ENCODE peak calls at places on chromosomes 12 and 14, in five cellular contexts. O is effector memory CD4-positive, alpha-beta T cell; R is left ventricle myocardium inferior; Z is fibroblast of lung; W is colonic mucosa. B is an unnamed sample.
A peak's percentile ranks its signal among the peaks of the same experiment; 100 is the strongest.

GRCh38 chr12:90323217-90323616 is 614.6 kb upstream of the ATP2B1 start:
- DNase-seq in O (no peak), R (no peak), Z (no peak), W (no peak), B (no peak)

GRCh38 chr12:112239881-112240280 is 114.5 kb downstream of the TRAFD1 start:
- DNase-seq in O (no peak), R (no peak), Z (no peak), W (no peak), B (no peak)

GRCh38 chr12:3490848-3491382 is at the start of gene PRMT8:
- DNase-seq in O (no peak), R (no peak), Z (peak; percentile 1), W (no peak), B (no peak)

GRCh38 chr14:52015411-52016030 is 26.2 kb downstream of the RTRAF start:
- DNase-seq in O (no peak), R (no peak), Z (peak; percentile 23), W (no peak), B (no peak)

GRCh38 chr14:73764406-73764805 is 50.2 kb upstream of the PNMA1 start:
- DNase-seq in O (no peak), R (no peak), Z (no peak), W (peak; percentile 63), B (no peak)

GRCh38 chr14:65373671-65374039 is 38.9 kb upstream of the FUT8 start:
- DNase-seq in O (no peak), R (no peak), Z (no peak), W (no peak), B (no peak)

GRCh38 chr12:76621582-76622024 is 62.0 kb upstream of the OSBPL8 start:
- DNase-seq in O (peak; percentile 57), R (peak; percentile 41), Z (peak; percentile 50), W (peak; percentile 83), B (no peak)

GRCh38 chr14:54606631-54607133 is 39.8 kb downstream of the SAMD4A start:
- DNase-seq in O (no peak), R (no peak), Z (peak; percentile 97), W (no peak), B (no peak)

GRCh38 chr12:57737467-57738141 is 938 bp downstream of the AGAP2 start:
- DNase-seq in O (no peak), R (no peak), Z (no peak), W (no peak), B (no peak)

GRCh38 chr14:83300454-83301064 is 1766.9 kb upstream of the SEL1L start:
- DNase-seq in O (no peak), R (no peak), Z (peak; percentile 10), W (no peak), B (no peak)

GRCh38 chr14:29311983-29312382 is 545.4 kb downstream of the FOXG1 start:
- DNase-seq in O (no peak), R (no peak), Z (peak; percentile 69), W (no peak), B (no peak)

DNA sequence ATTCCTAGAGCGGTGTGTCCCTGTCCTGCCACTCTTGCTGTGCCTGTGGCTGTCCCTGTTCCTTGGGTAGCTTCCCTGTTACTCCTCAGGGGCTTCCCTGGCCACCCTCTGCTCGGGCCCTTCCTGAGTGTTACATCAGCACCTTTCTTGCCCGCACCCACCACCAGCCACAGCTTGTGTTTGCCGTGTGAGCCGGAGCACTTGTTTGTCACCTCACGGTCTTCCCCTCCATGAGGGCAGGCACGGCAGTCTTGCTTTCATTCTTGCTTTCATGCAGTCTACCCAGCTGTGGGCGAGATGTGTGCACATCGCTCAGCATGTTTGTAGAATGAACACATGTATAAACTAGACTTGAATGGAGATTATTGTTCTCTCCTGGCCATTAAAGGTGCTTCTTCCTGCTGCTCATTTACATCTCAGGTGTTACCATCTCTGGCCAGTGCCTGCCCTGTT is 42.0 kb downstream of the TRAF3 start:
- DNase-seq in O (peak; percentile 27), R (no peak), Z (no peak), W (peak; percentile 56), B (no peak)
- H3K4me3 ChIP-seq in O (no peak overlapping the region), R (no peak overlapping the region), Z (no peak overlapping the region), W (no peak overlapping the region), B (no peak overlapping the region)

DNA sequence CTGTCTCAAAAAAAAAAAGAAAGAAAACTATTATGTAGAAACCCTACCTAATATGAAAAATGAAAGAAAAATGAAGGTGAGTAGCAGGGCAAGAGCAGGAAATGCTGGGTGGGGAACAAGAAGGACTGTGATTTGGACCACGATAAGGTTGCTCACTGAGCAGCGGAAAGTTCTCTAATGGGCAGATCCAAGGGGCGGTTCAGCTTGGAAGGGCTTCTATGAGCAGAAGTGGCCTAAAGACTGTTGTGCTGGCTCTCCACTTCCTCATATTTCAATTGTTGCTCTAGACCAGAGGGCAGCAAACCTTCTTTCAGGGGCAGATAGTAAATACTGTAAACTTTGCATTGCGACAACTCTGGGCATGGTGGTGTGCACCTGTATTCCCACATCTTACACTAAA is 16.3 kb upstream of the NFYB start:
- DNase-seq in O (no peak), R (no peak), Z (no peak), W (no peak), B (no peak)
- H3K27me3 ChIP-seq in O (no peaks in the 10 kb centered on the region), R (no peaks in the 10 kb centered on the region), Z (peaks cover 5% of the 10 kb centered on the region), W (no peaks in the 10 kb centered on the region), B (no peaks in the 10 kb centered on the region)

DNA sequence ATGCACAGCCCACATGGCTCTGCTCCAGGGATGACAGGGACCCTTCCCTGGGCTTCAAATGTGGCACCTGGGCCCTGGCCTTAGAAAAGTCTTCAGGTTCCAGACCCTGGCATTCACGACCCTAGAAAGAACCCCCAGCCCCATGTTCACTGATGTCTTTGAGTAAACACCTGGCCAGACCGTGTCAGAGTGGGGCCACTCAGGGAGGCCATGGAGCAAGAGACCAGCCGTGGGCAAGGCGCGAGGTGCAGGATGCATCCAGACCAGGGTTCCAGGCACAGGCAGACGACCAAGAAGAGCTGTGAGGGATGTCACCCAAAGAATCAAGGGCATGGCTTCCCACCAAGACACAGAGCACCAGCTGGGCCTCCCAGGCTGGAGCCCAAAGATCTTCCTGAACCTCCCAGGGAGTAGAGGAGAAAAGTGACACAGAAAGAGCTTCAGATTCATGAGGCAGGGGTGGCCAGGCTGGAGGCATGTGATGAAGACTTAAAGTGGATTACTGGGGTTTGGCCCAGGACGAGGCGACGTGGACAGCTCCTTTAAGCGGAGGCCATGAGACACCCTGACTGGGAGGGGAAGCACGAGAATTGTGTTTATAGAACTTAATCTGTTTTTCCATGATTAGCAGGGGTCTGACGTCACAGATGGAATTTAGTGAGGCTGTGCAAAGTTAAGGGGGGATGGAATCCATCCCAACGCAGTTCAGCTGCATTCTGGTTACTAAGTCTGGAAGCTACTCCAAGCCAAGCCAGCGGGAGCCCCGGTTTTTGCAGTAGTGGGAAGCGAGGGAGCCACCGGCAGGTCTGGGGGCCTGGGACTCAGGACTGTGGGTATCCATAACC is 61.6 kb downstream of the ARL6IP4 start:
- DNase-seq in O (no peak), R (no peak), Z (peak; percentile 42), W (peak; percentile 58), B (peak; percentile 47)
- H3K27ac ChIP-seq in O (no peak overlapping the region), R (peak overlapping the region; percentile 39), Z (peak overlapping the region; percentile 58), W (peak overlapping the region; percentile 44), B (no peak overlapping the region)

DNA sequence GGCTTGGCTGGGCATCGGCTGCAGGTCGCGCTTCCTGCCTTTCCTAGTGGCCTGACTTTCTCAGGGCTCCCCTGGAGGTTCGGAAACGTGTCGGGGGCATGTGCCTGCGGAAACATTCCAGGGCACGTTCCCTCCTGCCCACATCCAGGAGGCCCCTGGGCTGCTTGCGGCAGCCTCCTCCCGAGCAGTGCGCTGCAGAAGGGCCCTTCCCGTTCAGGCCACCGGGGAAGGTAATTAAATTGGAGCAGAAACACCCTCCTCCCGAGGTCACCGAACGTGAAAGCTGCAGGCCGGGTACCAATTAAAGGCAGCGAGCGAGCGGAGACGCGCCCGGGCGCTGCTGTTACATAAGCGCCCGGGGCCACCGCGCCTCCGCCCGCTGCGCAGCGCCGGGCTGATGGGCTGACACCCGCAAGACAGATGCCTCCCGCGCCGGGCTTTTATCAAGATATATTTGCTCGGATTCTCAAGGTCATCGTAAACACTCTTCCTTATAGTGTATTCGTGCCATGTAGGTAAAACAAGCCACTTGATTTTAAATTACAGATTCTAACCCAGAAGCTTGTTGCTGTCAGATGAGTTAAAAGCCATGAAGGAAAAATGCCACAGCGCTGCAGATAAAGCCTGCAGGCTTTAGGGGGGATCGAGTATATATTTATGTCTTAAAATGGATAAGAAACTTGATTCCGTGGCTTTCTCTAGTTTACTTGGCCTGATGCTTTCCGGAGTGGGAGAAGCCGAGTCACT is 31.4 kb downstream of the SSPN start:
- DNase-seq in O (no peak), R (peak; percentile 31), Z (peak; percentile 64), W (no peak), B (no peak)
- H3K4me3 ChIP-seq in O (no peak overlapping the region), R (peak overlapping the region; percentile 67), Z (peak overlapping the region; percentile 51), W (peak overlapping the region; percentile 23), B (peak overlapping the region; percentile 25)

DNA sequence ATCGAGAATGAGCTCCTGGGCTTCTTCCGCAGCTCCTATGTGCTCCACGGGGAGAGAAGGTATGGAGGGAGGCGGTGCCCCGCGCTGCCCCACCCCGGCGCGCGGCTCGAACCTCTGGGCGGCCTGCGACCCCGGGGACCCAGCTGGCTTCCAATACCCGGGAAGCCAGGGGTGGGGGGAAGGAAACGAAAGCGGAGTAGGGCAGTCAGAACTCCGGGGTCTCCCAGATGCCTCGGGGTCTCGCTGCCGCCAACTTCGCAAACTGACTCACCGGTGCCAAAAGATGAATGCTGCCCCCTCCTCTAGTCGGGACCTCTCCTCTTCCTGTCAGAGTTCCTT is 1.3 kb downstream of the TRHDE start:
- DNase-seq in O (no peak), R (no peak), Z (no peak), W (no peak), B (no peak)
- H3K27me3 ChIP-seq in O (peaks cover 14% of the 10 kb centered on the region), R (peaks cover 100% of the 10 kb centered on the region), Z (peaks cover 6% of the 10 kb centered on the region), W (peaks cover 34% of the 10 kb centered on the region), B (peaks cover 37% of the 10 kb centered on the region)

DNA sequence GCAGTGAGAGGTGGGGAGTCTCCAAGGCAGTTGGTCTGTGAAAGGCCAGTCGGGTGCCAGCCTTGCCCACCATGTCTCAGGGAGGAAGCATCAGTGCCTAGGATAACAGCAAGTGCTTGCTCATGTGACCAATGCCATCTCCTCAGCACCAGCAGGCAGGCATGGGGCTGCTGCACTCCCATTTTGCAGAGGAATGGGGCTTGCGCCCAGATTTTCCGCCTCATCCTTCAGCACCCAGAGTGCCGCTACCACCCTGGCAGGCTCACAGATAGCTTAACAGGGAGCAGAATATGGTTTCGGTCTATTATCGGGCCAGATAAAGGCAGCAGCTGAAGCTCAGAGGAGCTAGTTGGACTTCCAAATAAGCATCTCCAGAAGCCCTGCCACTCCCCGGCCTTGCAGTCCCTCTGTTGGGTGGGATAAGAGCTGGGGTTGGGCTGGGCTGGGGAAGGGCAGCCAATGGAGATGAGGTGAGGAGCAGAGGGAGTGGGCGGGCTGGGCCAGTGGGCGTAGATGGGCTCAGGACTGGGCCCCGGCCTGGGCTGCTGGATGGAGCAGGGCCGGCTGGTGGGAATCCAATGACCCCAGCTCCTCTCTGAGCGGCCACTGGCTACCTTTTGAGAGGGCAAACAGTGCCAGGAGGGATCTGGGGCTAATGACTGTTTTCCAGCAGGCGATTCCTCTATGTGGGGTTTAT is 8.4 kb upstream of the KRT80 start:
- DNase-seq in O (no peak), R (peak; percentile 11), Z (no peak), W (no peak), B (no peak)
- H3K27ac ChIP-seq in O (no peak overlapping the region), R (no peak overlapping the region), Z (no peak overlapping the region), W (no peak overlapping the region), B (peak overlapping the region; percentile 88)

GRCh38 chr14:76329951-76330350 is 46.0 kb upstream of the ESRRB start:
- DNase-seq in O (no peak), R (no peak), Z (no peak), W (no peak), B (no peak)
- H3K4me3 ChIP-seq in O (no peak overlapping the region), R (no peak overlapping the region), Z (no peak overlapping the region), W (no peak overlapping the region), B (no peak overlapping the region)